ENCODE peak calls at places on chromosomes 3 and 15, in five cellular contexts. One of them, this sample, is unnamed.

GRCh38 chr3:99929409-99930139 is 111.9 kb downstream of the CMSS1 start:
- DNase-seq in tibial nerve: peak; percentile 61
- DNase-seq in right cardiac atrium: peak; percentile 77
- DNase-seq in brain microvascular endothelial cell: no peak
- DNase-seq in WERI-Rb-1: no peak
- DNase-seq in this sample: no peak

GRCh38 chr3:168091299-168091852 is 4.3 kb downstream of the GOLIM4 start:
- DNase-seq in right cardiac atrium: no peak
- DNase-seq in WERI-Rb-1: no peak
- DNase-seq in tibial nerve: no peak
- DNase-seq in brain microvascular endothelial cell: no peak
- DNase-seq in this sample: no peak

GRCh38 chr15:76330281-76330680 is 6.3 kb upstream of the ISL2 start:
- DNase-seq in tibial nerve: peak; percentile 55
- DNase-seq in right cardiac atrium: peak; percentile 75
- DNase-seq in WERI-Rb-1: peak; percentile 67
- DNase-seq in brain microvascular endothelial cell: no peak
- DNase-seq in this sample: peak; percentile 77

GRCh38 chr3:98563661-98564281 is 29.6 kb downstream of the CPOX start:
- DNase-seq in brain microvascular endothelial cell: no peak
- DNase-seq in tibial nerve: no peak
- DNase-seq in right cardiac atrium: no peak
- DNase-seq in WERI-Rb-1: no peak
- DNase-seq in this sample: no peak

GRCh38 chr3:108518895-108519294 is 8.5 kb upstream of the MYH15 start:
- DNase-seq in tibial nerve: no peak
- DNase-seq in WERI-Rb-1: no peak
- DNase-seq in right cardiac atrium: no peak
- DNase-seq in brain microvascular endothelial cell: no peak
- DNase-seq in this sample: no peak

GRCh38 chr3:6671363-6671762 is 189.6 kb upstream of the GRM7 start:
- DNase-seq in right cardiac atrium: no peak
- DNase-seq in brain microvascular endothelial cell: no peak
- DNase-seq in WERI-Rb-1: no peak
- DNase-seq in tibial nerve: no peak
- DNase-seq in this sample: no peak

GRCh38 chr3:197309528-197310361 is 11.3 kb upstream of the DLG1 start:
- DNase-seq in right cardiac atrium: peak; percentile 25
- DNase-seq in brain microvascular endothelial cell: peak; percentile 87
- DNase-seq in WERI-Rb-1: no peak
- DNase-seq in tibial nerve: peak; percentile 24
- DNase-seq in this sample: no peak

GRCh38 chr15:63086967-63087366 is 34.7 kb upstream of the LACTB start:
- DNase-seq in WERI-Rb-1: no peak
- DNase-seq in tibial nerve: no peak
- DNase-seq in brain microvascular endothelial cell: no peak
- DNase-seq in right cardiac atrium: no peak
- DNase-seq in this sample: no peak

GRCh38 chr15:64412216-64412615 is 24.6 kb downstream of the TRIP4 start:
- DNase-seq in brain microvascular endothelial cell: no peak
- DNase-seq in right cardiac atrium: no peak
- DNase-seq in tibial nerve: no peak
- DNase-seq in WERI-Rb-1: no peak
- DNase-seq in this sample: no peak

GRCh38 chr3:194267744-194268658 is 83.1 kb downstream of the CPN2 start:
- DNase-seq in right cardiac atrium: peak; percentile 93
- DNase-seq in WERI-Rb-1: no peak
- DNase-seq in brain microvascular endothelial cell: no peak
- DNase-seq in tibial nerve: no peak
- DNase-seq in this sample: no peak

GRCh38 chr3:132083583-132084372 is 49.0 kb upstream of the CPNE4 start:
- DNase-seq in right cardiac atrium: no peak
- DNase-seq in brain microvascular endothelial cell: peak; percentile 76
- DNase-seq in tibial nerve: no peak
- DNase-seq in WERI-Rb-1: no peak
- DNase-seq in this sample: no peak

GRCh38 chr15:82966671-82967071 is 14.2 kb upstream of the HOMER2 start:
- DNase-seq in tibial nerve: no peak
- DNase-seq in right cardiac atrium: no peak
- DNase-seq in WERI-Rb-1: no peak
- DNase-seq in brain microvascular endothelial cell: no peak
- DNase-seq in this sample: no peak

GRCh38 chr3:113927556-113927955 is 20.3 kb upstream of the ZDHHC23 start:
- DNase-seq in right cardiac atrium: no peak
- DNase-seq in WERI-Rb-1: no peak
- DNase-seq in brain microvascular endothelial cell: no peak
- DNase-seq in tibial nerve: no peak
- DNase-seq in this sample: no peak

GRCh38 chr15:89971592-89971997 is 29.5 kb upstream of the ZNF710 start:
- DNase-seq in tibial nerve: no peak
- DNase-seq in WERI-Rb-1: peak; percentile 82
- DNase-seq in right cardiac atrium: peak; percentile 80
- DNase-seq in brain microvascular endothelial cell: peak; percentile 41
- DNase-seq in this sample: peak; percentile 66

GRCh38 chr3:187169231-187169960 is 27.9 kb upstream of the RTP1 start:
- DNase-seq in brain microvascular endothelial cell: peak; percentile 58
- DNase-seq in WERI-Rb-1: no peak
- DNase-seq in right cardiac atrium: no peak
- DNase-seq in tibial nerve: no peak
- DNase-seq in this sample: no peak

GRCh38 chr3:101171797-101172196 is 148.6 kb downstream of the IMPG2 start:
- DNase-seq in brain microvascular endothelial cell: no peak
- DNase-seq in right cardiac atrium: no peak
- DNase-seq in WERI-Rb-1: no peak
- DNase-seq in tibial nerve: no peak
- DNase-seq in this sample: no peak

GRCh38 chr3:22156868-22157267 is 405.9 kb upstream of the ZNF385D start:
- DNase-seq in brain microvascular endothelial cell: no peak
- DNase-seq in WERI-Rb-1: no peak
- DNase-seq in right cardiac atrium: no peak
- DNase-seq in tibial nerve: no peak
- DNase-seq in this sample: no peak

GRCh38 chr3:58383904-58384303 is 49.7 kb downstream of the PDHB start:
- DNase-seq in WERI-Rb-1: no peak
- DNase-seq in brain microvascular endothelial cell: peak; percentile 96
- DNase-seq in tibial nerve: peak; percentile 30
- DNase-seq in right cardiac atrium: no peak
- DNase-seq in this sample: no peak

GRCh38 chr3:54188176-54188791 is 65.9 kb downstream of the CACNA2D3 start:
- DNase-seq in tibial nerve: peak; percentile 38
- DNase-seq in brain microvascular endothelial cell: peak; percentile 27
- DNase-seq in WERI-Rb-1: no peak
- DNase-seq in right cardiac atrium: peak; percentile 64
- DNase-seq in this sample: peak; percentile 42

GRCh38 chr15:59532770-59533379 is 78.7 kb upstream of the GCNT3 start:
- DNase-seq in brain microvascular endothelial cell: peak; percentile 22
- DNase-seq in tibial nerve: no peak
- DNase-seq in right cardiac atrium: no peak
- DNase-seq in WERI-Rb-1: peak; percentile 28
- DNase-seq in this sample: peak; percentile 25
- H3K27ac ChIP-seq in brain microvascular endothelial cell: no peak overlapping the region
- H3K27ac ChIP-seq in tibial nerve: no peak overlapping the region
- H3K27ac ChIP-seq in right cardiac atrium: no peak overlapping the region
- H3K27ac ChIP-seq in WERI-Rb-1: no peak overlapping the region
- H3K27ac ChIP-seq in this sample: no peak overlapping the region

GRCh38 chr3:71447197-71447596 is 136.3 kb downstream of the FOXP1 start:
- DNase-seq in right cardiac atrium: no peak
- DNase-seq in WERI-Rb-1: no peak
- DNase-seq in brain microvascular endothelial cell: no peak
- DNase-seq in tibial nerve: no peak
- DNase-seq in this sample: no peak
- H3K27ac ChIP-seq in right cardiac atrium: no peak overlapping the region
- H3K27ac ChIP-seq in WERI-Rb-1: no peak overlapping the region
- H3K27ac ChIP-seq in brain microvascular endothelial cell: no peak overlapping the region
- H3K27ac ChIP-seq in tibial nerve: no peak overlapping the region
- H3K27ac ChIP-seq in this sample: no peak overlapping the region

DNA sequence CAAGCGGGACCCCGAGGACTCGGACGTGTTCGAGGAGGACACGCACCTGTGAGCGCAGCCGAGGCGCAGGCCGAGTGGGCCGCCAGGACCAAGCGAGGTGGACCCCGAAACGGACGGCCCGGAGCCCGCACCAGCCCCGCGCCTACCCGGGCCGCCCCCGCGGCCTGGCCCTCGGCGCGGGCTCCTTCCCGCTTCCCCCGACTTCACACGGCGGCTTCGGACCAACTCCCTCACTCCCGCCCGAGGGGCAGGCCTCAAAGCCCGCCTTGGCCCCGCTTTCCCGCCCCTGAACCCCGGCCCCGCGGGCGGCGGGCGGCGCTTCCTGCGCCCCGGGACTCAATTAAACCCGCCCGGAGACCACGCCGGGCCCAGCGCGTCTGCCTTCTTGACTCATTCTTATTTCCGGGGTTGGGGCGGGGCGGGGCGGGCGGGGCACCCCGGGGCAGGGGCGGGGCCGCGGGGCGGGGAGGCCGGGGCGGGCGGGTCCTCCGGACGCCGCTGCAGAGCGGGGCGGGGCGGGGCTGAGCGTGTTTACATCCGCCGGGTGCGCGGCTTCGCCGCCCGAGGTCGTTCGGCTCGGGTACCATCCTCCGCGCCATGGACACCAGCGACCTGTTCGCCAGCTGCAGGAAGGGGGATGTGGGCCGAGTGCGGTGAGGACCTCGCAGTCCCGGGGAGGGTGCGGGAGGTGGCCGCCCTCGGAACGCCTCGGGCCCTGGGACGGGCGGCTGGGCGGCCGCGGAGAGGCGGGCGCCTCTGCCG is at the start of gene ABTB1:
- DNase-seq in WERI-Rb-1: peak; percentile 84
- DNase-seq in right cardiac atrium: peak; percentile 96
- DNase-seq in tibial nerve: peak; percentile 76
- DNase-seq in brain microvascular endothelial cell: peak; percentile 65
- DNase-seq in this sample: peak; percentile 90
- H3K27ac ChIP-seq in WERI-Rb-1: peak within 1 kb of the TSS; percentile 89
- H3K27ac ChIP-seq in right cardiac atrium: peak within 1 kb of the TSS; percentile 62
- H3K27ac ChIP-seq in tibial nerve: peak within 1 kb of the TSS; percentile 80
- H3K27ac ChIP-seq in brain microvascular endothelial cell: peak within 1 kb of the TSS; percentile 81
- H3K27ac ChIP-seq in this sample: peak within 1 kb of the TSS; percentile 98

GRCh38 chr3:24622138-24622537 is 127.5 kb upstream of the THRB start:
- DNase-seq in brain microvascular endothelial cell: no peak
- DNase-seq in right cardiac atrium: no peak
- DNase-seq in WERI-Rb-1: no peak
- DNase-seq in tibial nerve: no peak
- DNase-seq in this sample: no peak

GRCh38 chr3:24622696-24623225 is 128.1 kb upstream of the THRB start:
- DNase-seq in tibial nerve: no peak
- DNase-seq in right cardiac atrium: no peak
- DNase-seq in WERI-Rb-1: no peak
- DNase-seq in brain microvascular endothelial cell: no peak
- DNase-seq in this sample: no peak

GRCh38 chr3:24628523-24629258 is 134.0 kb upstream of the THRB start:
- DNase-seq in tibial nerve: no peak
- DNase-seq in WERI-Rb-1: no peak
- DNase-seq in brain microvascular endothelial cell: no peak
- DNase-seq in right cardiac atrium: no peak
- DNase-seq in this sample: no peak

GRCh38 chr3:24623657-24624056 is 129.0 kb upstream of the THRB start:
- DNase-seq in WERI-Rb-1: no peak
- DNase-seq in tibial nerve: no peak
- DNase-seq in brain microvascular endothelial cell: no peak
- DNase-seq in right cardiac atrium: no peak
- DNase-seq in this sample: no peak

DNA sequence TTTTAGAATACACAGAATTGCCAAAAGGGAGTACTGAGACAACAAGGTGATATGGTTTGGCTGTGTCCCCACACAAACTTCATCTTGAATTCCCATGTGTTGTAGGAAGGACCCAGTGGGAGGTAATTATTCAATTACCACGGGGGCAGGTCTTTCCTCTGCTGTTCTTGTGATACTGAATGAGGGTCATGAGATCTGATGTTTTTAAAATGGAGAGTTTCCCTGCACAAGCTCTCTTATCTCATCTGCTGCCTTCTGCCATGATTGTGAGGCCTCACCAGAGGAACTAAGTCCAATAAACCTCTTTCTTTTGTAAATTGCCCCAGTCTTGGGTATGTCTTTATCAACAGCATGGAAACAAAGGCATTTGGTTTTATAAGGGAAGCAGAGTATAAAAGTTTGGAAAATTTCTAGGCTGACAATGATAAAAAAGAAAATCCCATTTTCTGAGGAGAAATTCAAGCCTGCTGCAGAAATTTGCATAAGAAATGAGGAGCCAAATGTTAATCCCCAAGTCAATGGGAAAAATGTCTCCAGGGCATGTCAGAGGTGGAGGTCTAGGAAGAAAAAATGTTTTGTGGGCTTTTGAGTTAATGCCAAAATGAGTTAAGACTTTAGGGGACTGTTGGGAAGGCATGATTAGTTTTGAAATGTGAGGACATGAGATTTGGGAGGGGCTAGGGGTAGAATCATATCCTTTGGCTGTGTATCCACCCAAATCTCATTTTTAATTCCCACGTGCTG is 130.5 kb upstream of the THRB start:
- DNase-seq in brain microvascular endothelial cell: no peak
- DNase-seq in tibial nerve: no peak
- DNase-seq in WERI-Rb-1: no peak
- DNase-seq in right cardiac atrium: no peak
- DNase-seq in this sample: no peak
- H3K27ac ChIP-seq in brain microvascular endothelial cell: no peak overlapping the region
- H3K27ac ChIP-seq in tibial nerve: no peak overlapping the region
- H3K27ac ChIP-seq in WERI-Rb-1: no peak overlapping the region
- H3K27ac ChIP-seq in right cardiac atrium: no peak overlapping the region
- H3K27ac ChIP-seq in this sample: no peak overlapping the region

GRCh38 chr3:183437060-183437459 is 8.6 kb upstream of the MCF2L2 start:
- DNase-seq in brain microvascular endothelial cell: no peak
- DNase-seq in right cardiac atrium: no peak
- DNase-seq in WERI-Rb-1: peak; percentile 40
- DNase-seq in tibial nerve: no peak
- DNase-seq in this sample: no peak

GRCh38 chr3:183438749-183439148 is 10.3 kb upstream of the MCF2L2 start:
- DNase-seq in right cardiac atrium: no peak
- DNase-seq in WERI-Rb-1: no peak
- DNase-seq in tibial nerve: no peak
- DNase-seq in brain microvascular endothelial cell: no peak
- DNase-seq in this sample: peak; percentile 85

GRCh38 chr3:183439510-183439909 is 11.1 kb upstream of the MCF2L2 start:
- DNase-seq in WERI-Rb-1: no peak
- DNase-seq in brain microvascular endothelial cell: no peak
- DNase-seq in tibial nerve: no peak
- DNase-seq in right cardiac atrium: no peak
- DNase-seq in this sample: no peak

GRCh38 chr3:183435701-183436100 is 7.3 kb upstream of the MCF2L2 start:
- DNase-seq in brain microvascular endothelial cell: no peak
- DNase-seq in WERI-Rb-1: no peak
- DNase-seq in right cardiac atrium: no peak
- DNase-seq in tibial nerve: no peak
- DNase-seq in this sample: no peak

GRCh38 chr3:183437696-183438564 is 9.5 kb upstream of the MCF2L2 start:
- DNase-seq in WERI-Rb-1: no peak
- DNase-seq in tibial nerve: no peak
- DNase-seq in brain microvascular endothelial cell: no peak
- DNase-seq in right cardiac atrium: no peak
- DNase-seq in this sample: no peak
- H3K27ac ChIP-seq in WERI-Rb-1: no peak overlapping the region
- H3K27ac ChIP-seq in tibial nerve: no peak overlapping the region
- H3K27ac ChIP-seq in brain microvascular endothelial cell: no peak overlapping the region
- H3K27ac ChIP-seq in right cardiac atrium: no peak overlapping the region
- H3K27ac ChIP-seq in this sample: no peak overlapping the region